ENCODE peak calls at places on chromosomes 4 and X, in seven cellular contexts. Y is pancreas, U is dorsolateral prefrontal cortex, Q is Caco-2, G is iPS DF 6.9, C is left lung, S is BJ. X is an unnamed sample. For H3K27me3, the result is how much of the 10 kb centered on the place peaks cover.

GRCh38 chr4:52876063-52876462 is 13.9 kb downstream of the RASL11B start:
- DNase-seq in Y (no peak), U (no peak), Q (no peak), G (no peak), C (no peak), S (no peak), X (no peak)

GRCh38 chr4:172815499-172816175 is 353.0 kb upstream of the GALNT7 start:
- DNase-seq in Y (no peak), U (no peak), Q (peak), G (no peak), C (no peak), S (no peak), X (no peak)

GRCh38 chrX:17968367-17968766 is 107.3 kb upstream of the RAI2 start:
- DNase-seq in Y (no peak), U (no peak), Q (no peak), G (no peak), C (no peak), S (no peak), X (no peak)

GRCh38 chr4:38366451-38366850 is 297.5 kb upstream of the KLF3 start:
- DNase-seq in Y (no peak), U (no peak), Q (no peak), G (no peak), C (no peak), S (no peak), X (no peak)

GRCh38 chr4:7285244-7286122 is 93.1 kb downstream of the SORCS2 start:
- DNase-seq in Y (no peak), U (no peak), Q (no peak), G (no peak), C (no peak), S (no peak), X (no peak)

GRCh38 chrX:106899276-106899675 is 3.9 kb downstream of the RIPPLY1 start:
- DNase-seq in Y (no peak), U (no peak), Q (no peak), G (no peak), C (no peak), S (no peak), X (no peak)

GRCh38 chrX:4570141-4570540 is 856.7 kb upstream of the PRKX start:
- DNase-seq in Y (no peak), U (no peak), Q (no peak), G (no peak), C (no peak), S (no peak), X (no peak)

GRCh38 chr4:26490111-26490979 is at the start of gene CCKAR:
- DNase-seq in Y (no peak), U (no peak), Q (no peak), G (no peak), C (no peak), S (no peak), X (no peak)

GRCh38 chr4:139682309-139683210 is 16.9 kb downstream of the MGST2 start:
- DNase-seq in Y (no peak), U (no peak), Q (no peak), G (no peak), C (no peak), S (no peak), X (no peak)

GRCh38 chr4:6509587-6509986 is 37.2 kb upstream of the PPP2R2C start:
- DNase-seq in Y (no peak), U (no peak), Q (no peak), G (no peak), C (no peak), S (no peak), X (no peak)

GRCh38 chr4:144547678-144548298 is 98.2 kb upstream of the HHIP start:
- DNase-seq in Y (no peak), U (no peak), Q (no peak), G (no peak), C (no peak), S (no peak), X (no peak)

GRCh38 chr4:140343303-140343702 is 30.1 kb upstream of the SCOC start:
- DNase-seq in Y (peak), U (no peak), Q (peak), G (no peak), C (peak), S (no peak), X (no peak)

GRCh38 chr4:54318904-54319303 is 89.8 kb downstream of the PDGFRA start:
- DNase-seq in Y (no peak), U (no peak), Q (peak), G (no peak), C (no peak), S (no peak), X (no peak)

GRCh38 chrX:26670521-26670920 is 454.6 kb downstream of the MAGEB5 start:
- DNase-seq in Y (no peak), U (no peak), Q (no peak), G (no peak), C (no peak), S (no peak), X (no peak)

GRCh38 chr4:90317785-90318184 is 190.6 kb downstream of the CCSER1 start:
- DNase-seq in Y (no peak), U (no peak), Q (no peak), G (no peak), C (no peak), S (peak), X (no peak)

GRCh38 chrX:1172496-1172895 is 40.0 kb downstream of the CRLF2 start:
- DNase-seq in Y (no peak), U (no peak), Q (no peak), G (no peak), C (no peak), S (no peak), X (no peak)

GRCh38 chr4:6308890-6309643 is 39.4 kb downstream of the WFS1 start:
- DNase-seq in Y (no peak), U (no peak), Q (no peak), G (no peak), C (peak), S (no peak), X (no peak)

GRCh38 chr4:25928956-25929336 is 14.9 kb downstream of the SMIM20 start:
- DNase-seq in Y (no peak), U (no peak), Q (no peak), G (no peak), C (no peak), S (no peak), X (no peak)

GRCh38 chrX:63513825-63514574 is 162.9 kb upstream of the SPIN4 start:
- DNase-seq in Y (no peak), U (no peak), Q (no peak), G (no peak), C (no peak), S (peak), X (no peak)

GRCh38 chr4:142698541-142698940 is 147.6 kb downstream of the INPP4B start:
- DNase-seq in Y (no peak), U (no peak), Q (no peak), G (no peak), C (no peak), S (no peak), X (no peak)

GRCh38 chr4:32172761-32173160 is 1452.6 kb downstream of the PCDH7 start:
- DNase-seq in Y (no peak), U (no peak), Q (no peak), G (no peak), C (no peak), S (no peak), X (no peak)

GRCh38 chr4:15918484-15919129 is 19.9 kb downstream of the FGFBP1 start:
- DNase-seq in Y (no peak), U (no peak), Q (no peak), G (no peak), C (no peak), S (no peak), X (no peak)

GRCh38 chrX:79604364-79604763 is 237.2 kb upstream of the ITM2A start:
- DNase-seq in Y (no peak), U (no peak), Q (no peak), G (no peak), C (no peak), S (no peak), X (no peak)

GRCh38 chr4:53313510-53313909 is 52.4 kb downstream of the SCFD2 start:
- DNase-seq in Y (no peak), U (no peak), Q (peak), G (no peak), C (no peak), S (no peak), X (no peak)

GRCh38 chrX:136639506-136640176 is 8.3 kb upstream of the CD40LG start:
- DNase-seq in Y (no peak), U (no peak), Q (no peak), G (no peak), C (no peak), S (no peak), X (no peak)

GRCh38 chr4:81136161-81136910 is 78.7 kb downstream of the PRKG2 start:
- DNase-seq in Y (no peak), U (no peak), Q (no peak), G (no peak), C (no peak), S (peak), X (no peak)

GRCh38 chrX:130174051-130174704 is 2.4 kb downstream of the RAB33A start:
- DNase-seq in Y (no peak), U (no peak), Q (no peak), G (no peak), C (no peak), S (peak), X (no peak)

DNA sequence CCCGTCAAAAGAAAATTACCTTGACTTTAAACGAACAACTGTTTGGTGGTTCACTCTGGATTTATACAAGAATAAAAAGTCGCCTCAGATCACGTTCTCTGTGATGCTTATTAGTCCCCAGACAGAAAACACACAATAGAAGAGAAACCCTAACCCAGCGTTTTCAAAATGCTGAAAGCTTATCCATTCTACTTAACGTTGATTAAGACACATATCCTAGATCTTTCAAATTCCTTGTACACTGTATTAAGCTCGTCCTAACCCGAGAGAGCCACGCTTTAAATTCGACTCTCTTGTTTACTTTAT is 786 bp upstream of the PITX2 start:
- DNase-seq in Y (no peak), U (no peak), Q (no peak), G (no peak), C (no peak), S (no peak), X (no peak)
- H3K27me3 ChIP-seq in Y (under half), U (half or more), Q (under half), G (half or more), C (half or more), S (half or more), X (half or more)

DNA sequence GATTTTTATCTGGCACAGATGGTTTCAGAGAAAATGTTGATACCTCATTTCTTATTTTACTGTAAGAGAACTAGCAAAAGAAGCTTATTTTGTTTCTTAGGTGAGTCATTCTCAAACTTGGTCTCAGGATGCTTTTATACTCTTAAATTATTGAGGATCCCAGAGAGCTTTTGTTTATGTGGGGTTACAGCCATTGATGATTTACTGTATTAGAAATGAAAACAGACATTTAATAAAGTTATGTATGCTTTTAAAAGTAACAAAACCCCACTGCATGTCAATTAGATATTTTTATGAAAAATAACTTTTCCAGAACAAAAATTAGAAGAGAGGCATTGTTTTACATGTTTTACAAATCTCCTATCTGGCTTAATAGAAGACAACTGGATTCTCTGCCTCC is 12.1 kb downstream of the USP9X start:
- DNase-seq in Y (no peak), U (no peak), Q (no peak), G (no peak), C (no peak), S (no peak), X (no peak)
- H3K27me3 ChIP-seq in Y (under half), U (under half), Q (under half), G (under half), C (under half), S (under half), X (under half)

GRCh38 chrX:42128587-42128986 is 205.2 kb upstream of the CASK start:
- DNase-seq in Y (no peak), U (no peak), Q (no peak), G (no peak), C (no peak), S (no peak), X (no peak)
- H3K27me3 ChIP-seq in Y (under half), U (half or more), Q (under half), G (under half), C (under half), S (under half), X (under half)

GRCh38 chrX:144334577-144334976 is 450.7 kb downstream of the UBE2NL start:
- DNase-seq in Y (no peak), U (no peak), Q (no peak), G (no peak), C (no peak), S (no peak), X (no peak)

GRCh38 chrX:144333429-144333828 is 449.6 kb downstream of the UBE2NL start:
- DNase-seq in Y (no peak), U (no peak), Q (no peak), G (no peak), C (no peak), S (no peak), X (no peak)

DNA sequence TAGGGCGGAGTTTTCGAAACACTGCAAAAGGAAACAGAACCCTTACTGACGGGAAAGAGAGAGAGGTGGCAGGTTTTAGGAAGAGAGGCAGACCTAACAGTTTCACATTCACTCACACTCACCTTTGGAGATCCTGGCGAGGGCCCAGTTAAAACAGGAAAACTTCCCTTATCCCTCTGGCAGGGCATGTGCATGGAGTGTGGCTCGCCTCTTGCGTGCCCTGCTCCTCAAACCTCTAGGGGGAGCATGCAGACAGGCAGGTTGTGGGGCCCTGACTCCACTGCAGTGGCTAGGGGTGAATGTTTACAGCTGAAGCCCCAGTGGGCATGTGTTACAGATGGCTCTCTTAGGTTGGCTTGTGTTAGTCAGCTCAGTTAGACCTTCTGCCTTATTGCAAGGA is 451.5 kb downstream of the UBE2NL start:
- DNase-seq in Y (no peak), U (no peak), Q (no peak), G (no peak), C (no peak), S (no peak), X (no peak)
- H3K27me3 ChIP-seq in Y (under half), U (under half), Q (under half), G (under half), C (under half), S (under half), X (under half)

DNA sequence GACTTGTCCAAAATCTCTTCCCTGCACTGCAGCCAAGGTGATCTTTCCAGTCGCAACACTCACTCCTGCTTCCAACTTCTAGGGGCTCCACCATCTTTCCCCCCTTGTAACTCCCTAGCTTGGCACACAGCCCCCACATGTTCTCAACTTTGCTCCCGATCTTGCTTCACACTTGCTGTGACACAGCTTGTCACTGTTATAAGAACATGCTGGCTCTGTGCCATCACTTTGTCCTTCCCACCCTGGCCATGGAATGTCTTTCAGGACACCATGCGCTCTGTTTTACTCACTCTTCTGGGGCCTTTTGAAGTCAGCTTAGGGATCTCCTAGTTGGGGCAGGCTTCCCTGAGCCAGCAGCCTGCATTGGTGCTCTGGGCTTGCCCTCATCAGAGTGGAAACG is 2.5 kb downstream of the NSDHL start:
- DNase-seq in Y (no peak), U (no peak), Q (no peak), G (no peak), C (no peak), S (no peak), X (no peak)
- H3K27me3 ChIP-seq in Y (under half), U (under half), Q (under half), G (under half), C (under half), S (under half), X (under half)

DNA sequence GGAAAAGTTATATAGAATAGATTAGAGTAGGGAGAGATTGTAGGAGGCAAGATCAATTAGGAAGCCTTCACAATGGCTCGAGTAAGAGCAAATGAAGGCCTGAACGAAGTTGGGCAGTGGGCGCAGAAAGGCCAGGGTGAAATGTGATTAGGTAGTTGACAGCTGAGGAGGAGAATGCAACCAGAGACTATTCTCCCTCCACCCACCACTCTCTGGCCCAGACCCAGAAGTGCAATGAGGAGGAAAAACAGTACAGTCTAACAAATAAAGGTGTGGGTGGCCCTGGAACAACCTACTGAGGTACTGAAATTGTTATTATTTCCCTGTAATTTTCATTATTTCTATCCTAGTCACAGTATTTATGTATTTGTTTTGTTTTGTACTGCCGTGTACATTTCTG is 176.7 kb downstream of the SLC39A8 start:
- DNase-seq in Y (no peak), U (no peak), Q (no peak), G (no peak), C (no peak), S (no peak), X (no peak)
- H3K27me3 ChIP-seq in Y (under half), U (under half), Q (under half), G (under half), C (under half), S (under half), X (under half)

GRCh38 chr4:68110441-68110840 is 19.2 kb downstream of the TMPRSS11F start:
- DNase-seq in Y (no peak), U (no peak), Q (no peak), G (no peak), C (no peak), S (no peak), X (no peak)
- H3K27me3 ChIP-seq in Y (under half), U (under half), Q (under half), G (under half), C (under half), S (under half), X (under half)

X was measured in CD4-positive, alpha-beta T cell.